ENCODE peak calls at places on chromosomes 5 and 9, in eight cellular contexts. R is HCEC 1CT; O is naive thymus-derived CD8-positive, alpha-beta T cell; U is HTR-8/SVneo; H is astrocyte of the cerebellum; N is AG08395; L is NCI-H2171 treated with DMSO at 0.1 percent for 48 hours; F is AG04450. D is an unnamed sample.
A peak's percentile ranks its signal among the peaks of the same experiment; 100 is the strongest.

GRCh38 chr9:16442622-16443021 is 427.8 kb downstream of the BNC2 start:
- DNase-seq in R (peak; percentile 66), L (no peak), U (peak; percentile 6), H (no peak), O (no peak), F (no peak), N (no peak), D (no peak)

GRCh38 chr5:154178661-154179060 is 11.9 kb upstream of the GALNT10 start:
- DNase-seq in R (no peak), F (no peak), O (no peak), L (no peak), H (no peak), U (no peak), N (no peak), D (no peak)

GRCh38 chr5:1182633-1183423 is 18.6 kb upstream of the SLC6A19 start:
- DNase-seq in O (no peak), N (no peak), L (no peak), H (no peak), R (no peak), F (no peak), U (no peak), D (no peak)

GRCh38 chr5:66840527-66841013 is 244.4 kb downstream of the MAST4 start:
- DNase-seq in H (no peak), N (no peak), L (no peak), F (no peak), U (no peak), R (peak; percentile 26), O (no peak), D (no peak)

GRCh38 chr5:171365351-171365750 is 22.3 kb upstream of the NPM1 start:
- DNase-seq in O (no peak), U (no peak), L (no peak), F (no peak), R (no peak), H (no peak), N (no peak), D (no peak)

GRCh38 chr9:76394896-76395244 is 644 bp upstream of the RFK start:
- DNase-seq in H (no peak), R (no peak), F (no peak), U (no peak), L (peak; percentile 76), O (peak; percentile 60), N (peak; percentile 47), D (no peak)

GRCh38 chr5:65699338-65699737 is 22.6 kb downstream of the SGTB start:
- DNase-seq in O (no peak), R (no peak), U (no peak), N (no peak), H (no peak), F (no peak), L (no peak), D (no peak)

GRCh38 chr5:150352531-150353394 is 4.7 kb upstream of the TCOF1 start:
- DNase-seq in H (no peak), U (no peak), O (no peak), F (no peak), R (no peak), L (no peak), N (no peak), D (no peak)

GRCh38 chr5:139633295-139634027 is 14.7 kb upstream of the CXXC5 start:
- DNase-seq in R (peak; percentile 61), L (peak; percentile 79), N (peak; percentile 80), F (no peak), U (peak; percentile 85), O (peak; percentile 60), H (peak; percentile 62), D (peak; percentile 60)

GRCh38 chr9:7234144-7234543 is 476.4 kb downstream of the KDM4C start:
- DNase-seq in U (no peak), R (peak; percentile 50), L (no peak), H (no peak), N (no peak), F (no peak), O (no peak), D (no peak)

GRCh38 chr9:121278535-121279169 is 10.7 kb downstream of the GSN start:
- DNase-seq in R (peak; percentile 98), U (peak; percentile 67), H (peak; percentile 93), O (peak; percentile 7), N (peak; percentile 88), F (peak; percentile 97), L (peak; percentile 42), D (peak; percentile 30)

GRCh38 chr5:66830636-66831035 is 234.4 kb downstream of the MAST4 start:
- DNase-seq in U (no peak), N (no peak), F (no peak), H (no peak), O (no peak), L (no peak), R (peak; percentile 41), D (no peak)

GRCh38 chr5:175444060-175444904 is at the start of gene DRD1:
- DNase-seq in O (peak; percentile 31), R (no peak), H (no peak), F (no peak), U (peak; percentile 48), L (no peak), N (peak; percentile 58), D (no peak)

GRCh38 chr5:14445581-14446290 is 135.9 kb upstream of the OTULINL start:
- DNase-seq in U (no peak), R (no peak), O (no peak), L (no peak), N (peak; percentile 50), H (no peak), F (no peak), D (no peak)

GRCh38 chr5:177495243-177496060 is 2.0 kb downstream of the PDLIM7 start:
- DNase-seq in F (peak; percentile 85), H (peak; percentile 87), R (peak; percentile 92), U (no peak), O (no peak), L (no peak), N (peak; percentile 75), D (no peak)

GRCh38 chr9:23774266-23774665 is 51.8 kb downstream of the ELAVL2 start:
- DNase-seq in F (no peak), U (no peak), L (no peak), R (no peak), N (peak; percentile 47), O (no peak), H (no peak), D (no peak)

GRCh38 chr5:128253224-128253623 is 169.7 kb downstream of the SLC12A2 start:
- DNase-seq in L (no peak), N (no peak), F (no peak), O (no peak), U (no peak), R (no peak), H (no peak), D (no peak)

GRCh38 chr5:143955140-143955539 is 143.2 kb downstream of the HMHB1 start:
- DNase-seq in N (peak; percentile 31), L (no peak), U (no peak), H (no peak), R (no peak), F (no peak), O (no peak), D (no peak)

GRCh38 chr9:99319048-99319447 is 97.0 kb downstream of the SEC61B start:
- DNase-seq in H (no peak), O (no peak), L (no peak), U (no peak), N (no peak), F (no peak), R (no peak), D (no peak)

GRCh38 chr9:109143881-109144562 is 23.0 kb downstream of the FRRS1L start:
- DNase-seq in L (no peak), F (no peak), O (no peak), R (peak; percentile 70), N (peak; percentile 40), U (peak; percentile 59), H (no peak), D (no peak)

GRCh38 chr5:124740991-124741583 is 5.4 kb downstream of the ZNF608 start:
- DNase-seq in F (no peak), N (peak; percentile 47), H (peak; percentile 68), U (no peak), O (no peak), L (no peak), R (peak; percentile 69), D (no peak)

GRCh38 chr5:6710078-6710477 is 3.2 kb upstream of the TENT4A start:
- DNase-seq in U (no peak), O (no peak), N (no peak), L (no peak), H (no peak), R (no peak), F (no peak), D (no peak)

GRCh38 chr5:142109356-142110045 is 922 bp downstream of the NDFIP1 start:
- DNase-seq in H (no peak), O (no peak), R (peak; percentile 37), L (peak; percentile 49), N (peak; percentile 12), F (no peak), U (no peak), D (peak; percentile 75)

GRCh38 chr9:70411141-70411929 is 3.1 kb downstream of the KLF9 start:
- DNase-seq in H (no peak), L (peak; percentile 22), O (no peak), F (no peak), U (no peak), N (peak; percentile 63), R (peak; percentile 84), D (peak; percentile 57)

GRCh38 chr9:34783951-34784487 is 74.1 kb upstream of the CCL21 start:
- DNase-seq in F (no peak), R (no peak), O (no peak), N (no peak), L (no peak), U (no peak), H (no peak), D (no peak)

D was measured in CD4-positive, alpha-beta memory T cell.